ENCODE peak calls at places on chromosome 22, in six cellular contexts. V is GM12891, R is breast epithelium, L is heart left ventricle, Y is tibial nerve, G is A549. X is an unnamed sample.

GRCh38 chr22:46148885-46149492 is 1.3 kb upstream of the PPARA start:
- DNase-seq in V (no peak), R (no peak), L (no peak), Y (peak), G (no peak), X (no peak)

GRCh38 chr22:42388130-42388797 is 43.9 kb downstream of the NFAM1 start:
- DNase-seq in V (no peak), R (no peak), L (no peak), Y (no peak), G (no peak), X (no peak)

GRCh38 chr22:23306438-23306921 is 126.2 kb downstream of the BCR start:
- DNase-seq in V (no peak), R (no peak), L (peak), Y (no peak), G (no peak), X (no peak)

GRCh38 chr22:35587447-35587870 is 29.7 kb downstream of the MB start:
- DNase-seq in V (no peak), R (peak), L (peak), Y (no peak), G (no peak), X (no peak)

GRCh38 chr22:19937616-19938473 is 3.7 kb upstream of the COMT start:
- DNase-seq in V (no peak), R (no peak), L (no peak), Y (no peak), G (no peak), X (no peak)

GRCh38 chr22:21951931-21952465 is 650 bp downstream of the PPM1F start:
- DNase-seq in V (peak), R (no peak), L (peak), Y (no peak), G (no peak), X (no peak)

GRCh38 chr22:22520667-22521602 is 865 bp upstream of the ZNF280A start:
- DNase-seq in V (no peak), R (no peak), L (no peak), Y (no peak), G (no peak), X (no peak)

GRCh38 chr22:46730568-46731245 is 7.3 kb downstream of the CERK start:
- DNase-seq in V (no peak), R (no peak), L (no peak), Y (no peak), G (no peak), X (no peak)

GRCh38 chr22:23530106-23530505 is 50.0 kb downstream of the IGLL1 start:
- DNase-seq in V (no peak), R (no peak), L (no peak), Y (no peak), G (no peak), X (no peak)

GRCh38 chr22:45918455-45919370 is 58.2 kb downstream of the WNT7B start:
- DNase-seq in V (no peak), R (peak), L (no peak), Y (no peak), G (peak), X (no peak)

GRCh38 chr22:48765595-48765994 is 1062.1 kb downstream of the BRD1 start:
- DNase-seq in V (no peak), R (no peak), L (no peak), Y (no peak), G (no peak), X (no peak)

DNA sequence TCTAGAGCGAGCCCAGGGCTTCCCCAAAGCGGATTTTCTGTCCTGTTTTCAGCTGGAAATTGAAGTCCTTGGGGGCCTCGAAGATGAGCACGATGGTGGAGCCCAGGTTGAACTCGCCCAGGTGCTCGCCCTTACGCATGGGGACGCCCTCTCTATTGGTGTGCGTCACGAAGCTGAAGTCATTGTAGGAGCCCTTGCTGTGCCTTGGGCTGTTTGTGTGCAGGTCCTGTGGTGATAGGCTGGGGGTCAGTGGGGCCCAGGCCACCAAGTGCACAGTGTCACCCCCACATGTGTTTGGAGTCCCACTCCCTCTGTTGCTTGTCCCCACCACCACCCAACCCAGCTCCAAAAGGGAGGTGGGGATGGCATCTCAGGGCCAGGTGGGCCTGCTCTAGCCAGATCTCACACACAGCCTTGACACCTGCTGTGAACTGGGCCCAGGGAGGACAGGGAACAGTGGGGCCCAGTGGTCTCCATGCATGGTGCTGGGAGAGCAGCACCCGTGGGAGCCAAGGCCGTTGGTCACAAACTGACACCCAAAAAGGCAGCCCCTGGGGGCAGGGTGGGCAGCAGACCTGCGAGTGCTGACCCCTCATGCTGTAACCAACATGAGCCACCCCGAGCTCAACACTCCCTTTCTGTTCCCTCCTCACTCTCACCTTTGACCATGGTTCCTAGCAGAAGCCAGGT is 42.3 kb downstream of the PISD start:
- DNase-seq in V (no peak), R (no peak), L (no peak), Y (no peak), G (no peak), X (no peak)
- TF ChIP-seq POLR2A in V (no peak), R (no peak), L (no peak), Y (no peak), G (no peak), X (no peak)

GRCh38 chr22:39625554-39626537 is 55.3 kb downstream of the CACNA1I start:
- DNase-seq in V (no peak), R (no peak), L (no peak), Y (no peak), G (no peak), X (no peak)
- TF ChIP-seq POLR2A in V (no peak), R (no peak), L (no peak), Y (no peak), G (no peak), X (no peak)

DNA sequence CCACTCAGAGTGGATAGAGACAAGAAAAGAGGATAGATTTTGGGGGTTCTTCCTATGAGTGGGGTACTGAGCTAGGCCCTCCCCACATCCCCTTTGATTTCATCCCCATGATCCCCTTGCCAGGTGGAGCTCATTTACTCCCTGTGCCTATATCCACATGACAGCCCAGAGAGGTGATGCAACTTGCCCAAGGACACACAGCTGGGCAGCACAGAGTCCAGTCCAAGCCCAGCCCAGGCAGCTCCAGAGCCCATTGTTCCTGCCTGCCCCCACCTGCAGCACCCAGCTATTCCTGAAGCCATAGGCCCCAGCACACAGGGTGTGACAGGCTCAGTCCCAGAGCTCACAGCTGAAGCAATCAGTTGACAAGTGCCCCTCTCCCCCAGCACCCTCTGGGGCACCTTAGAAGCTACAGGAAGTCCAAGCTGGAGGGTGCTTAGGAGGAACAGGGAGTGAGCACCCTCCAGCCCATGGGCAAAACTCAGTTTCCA is 41.7 kb downstream of the SHISAL1 start:
- DNase-seq in V (no peak), R (no peak), L (no peak), Y (no peak), G (no peak), X (no peak)
- TF ChIP-seq POLR2A in V (no peak), R (no peak), L (no peak), Y (no peak), G (no peak), X (no peak)

GRCh38 chr22:32409977-32410376 is 2.1 kb downstream of the RTCB start:
- DNase-seq in V (no peak), R (no peak), L (no peak), Y (no peak), G (no peak), X (no peak)

GRCh38 chr22:32410459-32410858 is 1.6 kb downstream of the RTCB start:
- DNase-seq in V (no peak), R (no peak), L (no peak), Y (no peak), G (no peak), X (no peak)

GRCh38 chr22:32411388-32411787 is 659 bp downstream of the RTCB start:
- DNase-seq in V (no peak), R (no peak), L (no peak), Y (no peak), G (no peak), X (no peak)

GRCh38 chr22:32413715-32414114 is 1.7 kb upstream of the RTCB start:
- DNase-seq in V (no peak), R (no peak), L (no peak), Y (no peak), G (peak), X (no peak)

GRCh38 chr22:32411829-32412592 is at the start of gene RTCB:
- DNase-seq in V (peak), R (peak), L (peak), Y (peak), G (peak), X (peak)
- TF ChIP-seq POLR2A in V (peak), R (peak), L (no peak), Y (peak), G (peak), X (peak)

GRCh38 chr22:39254122-39254521 is 9.3 kb upstream of the PDGFB start:
- DNase-seq in V (no peak), R (no peak), L (peak), Y (no peak), G (no peak), X (no peak)

GRCh38 chr22:39252461-39253391 is 7.9 kb upstream of the PDGFB start:
- DNase-seq in V (no peak), R (no peak), L (no peak), Y (no peak), G (no peak), X (no peak)

GRCh38 chr22:39251762-39252460 is 7.1 kb upstream of the PDGFB start:
- DNase-seq in V (no peak), R (peak), L (no peak), Y (no peak), G (peak), X (no peak)

GRCh38 chr22:39254789-39255298 is 10.1 kb upstream of the PDGFB start:
- DNase-seq in V (peak), R (no peak), L (peak), Y (no peak), G (peak), X (peak)

DNA sequence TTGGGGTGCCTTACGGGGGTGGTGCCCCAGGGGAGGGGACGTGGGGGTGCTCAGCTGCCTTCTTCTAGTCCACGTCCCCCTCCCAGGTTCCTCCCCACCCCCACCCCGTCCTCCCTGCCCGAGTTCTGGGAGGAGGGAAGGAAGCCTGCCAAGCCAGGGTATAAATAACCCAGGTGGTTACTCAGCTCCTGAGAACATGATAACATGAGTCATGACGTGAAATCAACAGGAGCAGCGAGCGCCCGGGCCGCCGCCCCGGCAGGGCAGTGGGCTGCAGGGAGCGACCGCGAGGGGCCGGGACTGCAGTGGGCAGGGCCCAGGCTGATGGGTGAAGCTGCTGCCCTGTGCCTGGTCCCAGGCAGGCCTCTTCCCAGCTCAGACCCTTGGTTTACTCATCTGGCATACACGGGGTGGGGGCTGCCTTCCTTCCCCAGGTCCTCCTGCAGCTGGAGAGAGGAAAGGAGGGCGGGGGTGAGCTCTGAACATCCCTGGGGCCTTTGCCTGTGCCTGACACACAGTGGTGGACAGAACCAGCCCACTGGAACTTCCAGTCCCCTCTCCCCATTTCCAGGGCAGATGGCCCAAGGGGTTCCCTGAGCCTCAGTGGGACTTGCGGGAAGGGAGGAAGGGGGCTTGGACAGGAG is 8.8 kb upstream of the PDGFB start:
- DNase-seq in V (no peak), R (peak), L (peak), Y (peak), G (peak), X (no peak)
- TF ChIP-seq POLR2A in V (no peak), R (no peak), L (no peak), Y (no peak), G (no peak), X (no peak)

GRCh38 chr22:27925331-27925730 is 6.3 kb upstream of the PITPNB start:
- DNase-seq in V (no peak), R (no peak), L (no peak), Y (no peak), G (no peak), X (no peak)

GRCh38 chr22:27919943-27920755 is 1.1 kb upstream of the PITPNB start:
- DNase-seq in V (no peak), R (no peak), L (no peak), Y (peak), G (peak), X (no peak)

GRCh38 chr22:27918351-27919221 is 470 bp downstream of the PITPNB start:
- DNase-seq in V (peak), R (peak), L (peak), Y (peak), G (peak), X (peak)

DNA sequence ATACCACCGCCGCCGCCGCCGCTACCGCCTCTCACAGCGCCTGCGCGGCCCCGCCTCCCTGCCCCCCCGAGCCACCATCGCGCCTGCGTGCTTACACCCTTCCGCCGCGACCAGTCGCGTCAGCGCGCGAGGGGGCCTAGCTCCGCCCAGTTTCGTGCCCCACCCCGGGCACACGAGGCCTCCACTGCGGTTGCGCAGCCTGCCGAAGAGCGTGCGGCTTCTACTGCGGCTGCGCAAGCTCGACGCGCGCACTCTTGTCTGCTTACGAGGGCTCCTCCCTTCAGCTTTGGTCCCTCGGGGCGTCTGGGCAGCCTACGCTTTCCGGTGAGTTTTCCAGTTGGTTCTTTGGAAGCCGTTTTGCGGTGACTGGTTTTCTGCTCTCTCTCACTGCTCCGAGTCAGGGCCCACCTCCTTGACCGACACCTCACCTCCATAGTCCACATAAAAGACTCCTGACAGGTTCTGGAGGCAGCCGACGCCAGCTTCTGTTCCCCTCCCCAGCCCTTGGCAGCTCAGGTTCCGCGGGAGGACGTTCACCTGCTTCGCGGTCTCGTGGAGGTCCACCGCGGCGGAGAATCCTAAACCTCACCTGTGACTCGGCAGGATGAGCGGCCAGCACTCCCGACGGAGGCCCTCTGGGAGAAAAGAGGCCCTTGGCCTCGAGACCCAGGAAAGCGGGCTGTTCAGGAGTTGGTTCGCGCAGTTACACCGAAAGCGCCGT is at the start of gene PITPNB:
- DNase-seq in V (peak), R (peak), L (peak), Y (peak), G (peak), X (peak)
- TF ChIP-seq POLR2A in V (peak), R (peak), L (peak), Y (peak), G (peak), X (peak)

GRCh38 chr22:24982301-24983056 is 30.0 kb downstream of the KIAA1671 start:
- DNase-seq in V (no peak), R (no peak), L (no peak), Y (no peak), G (no peak), X (no peak)

GRCh38 chr22:24981656-24982055 is 29.1 kb downstream of the KIAA1671 start:
- DNase-seq in V (no peak), R (no peak), L (no peak), Y (no peak), G (no peak), X (no peak)

GRCh38 chr22:24984122-24984521 is 31.6 kb downstream of the KIAA1671 start:
- DNase-seq in V (no peak), R (no peak), L (no peak), Y (no peak), G (no peak), X (no peak)

GRCh38 chr22:24981066-24981465 is 28.6 kb downstream of the KIAA1671 start:
- DNase-seq in V (no peak), R (no peak), L (no peak), Y (no peak), G (no peak), X (no peak)

DNA sequence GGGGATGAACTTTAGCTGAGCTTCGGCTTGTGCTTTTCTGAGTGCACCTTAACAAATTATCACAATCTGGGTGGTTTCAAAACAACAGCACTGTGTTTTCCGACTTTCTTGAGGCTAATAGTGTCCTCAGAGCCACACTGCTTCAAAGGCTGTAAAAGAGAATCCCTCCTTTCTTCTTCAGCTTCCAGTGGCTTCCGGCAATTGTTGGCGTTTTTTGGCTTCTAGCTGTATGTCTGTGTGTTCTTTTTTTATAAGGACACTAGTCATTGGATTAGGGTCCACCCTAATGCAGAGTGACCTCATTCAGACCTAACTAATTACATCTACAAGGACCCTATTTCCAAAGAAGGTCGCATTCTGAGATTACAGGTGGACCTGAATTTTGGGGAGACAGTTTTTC is 30.6 kb downstream of the KIAA1671 start:
- DNase-seq in V (no peak), R (peak), L (no peak), Y (no peak), G (no peak), X (no peak)
- TF ChIP-seq POLR2A in V (no peak), R (no peak), L (no peak), Y (no peak), G (no peak), X (no peak)

GRCh38 chr22:39524753-39525657 is 4.6 kb downstream of the ATF4 start:
- DNase-seq in V (no peak), R (no peak), L (no peak), Y (no peak), G (no peak), X (no peak)
- TF ChIP-seq POLR2A in V (no peak), R (no peak), L (no peak), Y (no peak), G (no peak), X (no peak)